ENCODE peak calls at places on chromosome 7, in six cellular contexts. C, L, U, E, M and N are unnamed samples.

GRCh38 chr7:152081088-152081487 is 55.6 kb downstream of the GALNT11 start:
- DNase-seq in C (no peak), L (no peak), U (peak), E (no peak), M (peak), N (no peak)

GRCh38 chr7:112131016-112131415 is 75.2 kb downstream of the DOCK4 start:
- DNase-seq in C (no peak), L (no peak), U (no peak), E (no peak), M (no peak), N (no peak)

GRCh38 chr7:140048138-140048537 is 14.6 kb downstream of the PARP12 start:
- DNase-seq in C (no peak), L (no peak), U (no peak), E (no peak), M (no peak), N (no peak)

GRCh38 chr7:73307436-73307835 is 1.2 kb downstream of the NSUN5 start:
- DNase-seq in C (no peak), L (no peak), U (no peak), E (no peak), M (no peak), N (no peak)

GRCh38 chr7:2978403-2978802 is 65.3 kb downstream of the CARD11 start:
- DNase-seq in C (peak), L (no peak), U (no peak), E (peak), M (peak), N (peak)

GRCh38 chr7:40329601-40330153 is 194.9 kb downstream of the SUGCT start:
- DNase-seq in C (no peak), L (peak), U (peak), E (no peak), M (peak), N (peak)

GRCh38 chr7:34184466-34184865 is 279.1 kb downstream of the BMPER start:
- DNase-seq in C (no peak), L (no peak), U (peak), E (no peak), M (no peak), N (no peak)

GRCh38 chr7:156988605-156989185 is 21.8 kb downstream of the MNX1 start:
- DNase-seq in C (no peak), L (no peak), U (no peak), E (no peak), M (no peak), N (no peak)

GRCh38 chr7:69598487-69599148 is 343 bp downstream of the AUTS2 start:
- DNase-seq in C (no peak), L (peak), U (no peak), E (no peak), M (peak), N (no peak)

GRCh38 chr7:125020801-125021200 is 91.2 kb upstream of the POT1 start:
- DNase-seq in C (no peak), L (no peak), U (no peak), E (no peak), M (no peak), N (no peak)